ENCODE peak calls at places on chromosomes 1 and 21, in eight cellular contexts. Q is upper lobe of right lung; B is Peyer's patch; P is colonic mucosa; L is neural progenitor cell; G is CD8-positive, alpha-beta T cell; T is RWPE2; D is endodermal cell. Z is an unnamed sample. For H3K36me3, the result is how much of the 10 kb centered on the place peaks cover.

GRCh38 chr1:39394598-39394997 is 96.8 kb upstream of the BMP8A start:
- DNase-seq in L (no peak), P (peak), D (peak), Q (no peak), G (no peak), T (no peak), B (no peak), Z (no peak)

GRCh38 chr1:1355376-1355775 is 3.0 kb downstream of the MXRA8 start:
- DNase-seq in B (no peak), G (no peak), T (peak), D (peak), Q (no peak), P (no peak), L (peak), Z (no peak)

GRCh38 chr1:58885998-58886397 is 102.2 kb upstream of the JUN start:
- DNase-seq in G (peak), L (no peak), B (no peak), P (peak), D (no peak), Q (no peak), T (no peak), Z (no peak)

GRCh38 chr1:18929686-18930085 is 26.8 kb downstream of the IFFO2 start:
- DNase-seq in D (no peak), B (no peak), Q (no peak), L (no peak), T (no peak), P (no peak), G (no peak), Z (no peak)

GRCh38 chr1:155070721-155071556 is 7.4 kb downstream of the EFNA4 start:
- DNase-seq in D (peak), G (peak), L (peak), T (peak), Q (peak), P (peak), B (peak), Z (peak)

GRCh38 chr1:160818207-160818935 is 22.4 kb downstream of the LY9 start:
- DNase-seq in G (no peak), D (no peak), Q (no peak), T (no peak), P (no peak), B (no peak), L (no peak), Z (no peak)

GRCh38 chr1:20626524-20626923 is 6.7 kb upstream of the PINK1 start:
- DNase-seq in B (no peak), D (no peak), Q (no peak), P (no peak), L (no peak), G (no peak), T (no peak), Z (no peak)

GRCh38 chr21:42199488-42200463 is 19.2 kb upstream of the ABCG1 start:
- DNase-seq in T (no peak), G (no peak), Q (peak), L (no peak), P (no peak), D (peak), B (peak), Z (no peak)

GRCh38 chr1:43636006-43636641 is 13.8 kb upstream of the KDM4A start:
- DNase-seq in T (no peak), L (no peak), B (no peak), D (no peak), G (no peak), Q (no peak), P (no peak), Z (no peak)

GRCh38 chr1:24118410-24119242 is 6.7 kb upstream of the MYOM3 start:
- DNase-seq in D (no peak), B (peak), L (no peak), T (no peak), G (no peak), P (peak), Q (peak), Z (no peak)

GRCh38 chr21:35976929-35977328 is 83.4 kb downstream of the SETD4 start:
- DNase-seq in P (no peak), L (no peak), G (no peak), T (no peak), B (no peak), Q (no peak), D (no peak), Z (no peak)

GRCh38 chr1:172272087-172272486 is 148.4 kb upstream of the C1orf105 start:
- DNase-seq in P (no peak), Q (no peak), T (no peak), L (no peak), G (no peak), B (no peak), D (no peak), Z (no peak)

GRCh38 chr21:27581168-27581567 is 614.3 kb upstream of the ADAMTS5 start:
- DNase-seq in G (no peak), D (no peak), T (no peak), B (no peak), P (no peak), Q (no peak), L (no peak), Z (no peak)

GRCh38 chr1:21439345-21439720 is 604 bp upstream of the NBPF3 start:
- DNase-seq in L (no peak), D (no peak), G (no peak), B (no peak), P (no peak), Q (no peak), T (no peak), Z (no peak)

GRCh38 chr1:244231572-244232315 is 180.7 kb downstream of the ZBTB18 start:
- DNase-seq in T (no peak), B (no peak), G (no peak), Q (no peak), L (peak), D (peak), P (no peak), Z (no peak)

GRCh38 chr1:185477638-185478216 is 160.7 kb upstream of the IVNS1ABP start:
- DNase-seq in T (no peak), Q (no peak), L (no peak), D (no peak), P (peak), G (no peak), B (no peak), Z (no peak)

GRCh38 chr21:28487455-28488070 is 505.1 kb downstream of the LTN1 start:
- DNase-seq in D (no peak), B (no peak), Q (no peak), L (no peak), T (no peak), P (no peak), G (no peak), Z (no peak)

GRCh38 chr21:29721964-29722363 is 217.8 kb downstream of the GRIK1 start:
- DNase-seq in D (no peak), B (no peak), Q (no peak), T (no peak), L (no peak), P (no peak), G (no peak), Z (no peak)

GRCh38 chr1:170765712-170766330 is 101.9 kb downstream of the PRRX1 start:
- DNase-seq in G (no peak), L (peak), T (no peak), B (no peak), P (no peak), Q (no peak), D (no peak), Z (no peak)

GRCh38 chr1:226872455-226872854 is 2.0 kb downstream of the PSEN2 start:
- DNase-seq in D (peak), L (no peak), T (no peak), G (no peak), Q (no peak), B (no peak), P (peak), Z (no peak)

GRCh38 chr1:77416692-77417450 is 135.1 kb downstream of the AK5 start:
- DNase-seq in L (peak), D (no peak), Q (no peak), B (no peak), P (no peak), T (no peak), G (no peak), Z (no peak)
- TF ChIP-seq CTCF in L (peak), D (peak), Q (peak), B (no peak), P (peak), T (peak), G (no peak), Z (peak)

DNA sequence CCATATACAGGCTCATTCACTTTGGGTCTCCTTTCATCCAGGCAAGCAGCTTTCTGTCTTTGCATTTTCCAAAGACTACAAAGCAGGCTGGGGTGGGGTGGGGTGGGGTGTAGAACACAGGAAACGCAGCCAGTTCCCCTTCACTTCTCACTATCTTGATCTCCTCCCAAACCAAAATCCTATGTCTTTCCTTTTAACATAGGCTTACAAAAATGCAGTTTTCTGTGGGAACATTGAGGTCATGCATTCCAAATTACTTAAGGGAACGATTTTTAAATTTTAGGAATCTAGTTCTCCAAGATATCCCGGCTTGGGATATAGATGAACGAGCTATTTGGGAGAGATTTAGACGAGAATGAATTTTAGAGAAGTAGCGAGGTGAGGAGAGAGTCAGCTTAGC is 948 bp upstream of the STX12 start:
- DNase-seq in G (no peak), D (no peak), B (no peak), T (no peak), Q (no peak), L (no peak), P (no peak), Z (no peak)
- H3K4me3 ChIP-seq in G (peak), D (no peak), B (peak), T (no peak), Q (peak), L (no peak), P (no peak), Z (peak)

GRCh38 chr1:92837062-92837461 is 5.2 kb downstream of the RPL5 start:
- DNase-seq in L (no peak), B (no peak), G (no peak), D (no peak), T (no peak), P (no peak), Q (no peak), Z (no peak)
- H3K36me3 ChIP-seq in L (half or more), B (half or more), G (half or more), D (half or more), T (half or more), P (under half), Q (half or more), Z (under half)

DNA sequence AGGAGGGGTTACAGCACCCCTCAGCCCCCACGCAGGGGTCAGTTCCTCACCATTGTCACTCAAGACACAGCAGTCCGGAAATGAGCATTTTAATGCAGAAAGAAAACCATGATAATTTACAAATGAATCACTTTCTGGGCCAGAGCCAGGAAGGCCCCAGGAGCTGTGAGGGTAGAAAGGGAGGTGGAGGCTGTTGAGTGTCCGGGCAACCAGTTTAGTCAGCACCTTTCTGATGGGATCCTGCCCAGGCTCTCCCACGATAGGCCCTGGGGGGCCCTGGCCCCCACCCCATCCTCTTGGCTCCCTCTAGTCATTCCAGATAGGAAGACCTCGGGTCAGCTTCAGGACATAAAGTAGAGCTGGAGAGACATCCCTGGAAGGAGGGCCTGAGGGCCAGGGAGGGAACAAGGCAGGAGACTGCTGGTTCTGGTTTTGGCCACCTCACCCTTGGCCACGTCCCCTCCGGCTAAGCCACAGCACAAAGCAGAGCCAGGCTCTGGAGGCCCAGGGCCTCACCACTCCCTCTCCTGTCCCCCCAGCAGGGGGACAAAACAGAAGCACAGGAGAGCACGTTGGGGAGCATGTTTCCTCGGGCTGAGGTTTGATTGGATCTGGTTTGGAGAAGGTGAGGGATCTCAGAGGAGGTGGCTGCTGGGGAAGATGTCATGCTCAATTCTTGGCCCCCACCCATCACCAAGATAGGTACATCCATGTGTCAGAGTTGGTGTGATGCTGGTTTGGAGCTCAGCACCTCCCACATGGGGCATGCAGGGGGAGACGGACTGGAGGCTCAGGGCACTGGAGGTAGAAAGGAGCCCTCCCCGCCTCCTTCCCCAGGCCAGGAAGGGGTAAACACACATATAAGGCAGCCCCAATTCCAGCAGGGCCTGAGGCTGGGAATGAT is 20.6 kb downstream of the ETNK2 start:
- DNase-seq in G (no peak), P (no peak), Q (no peak), L (no peak), D (no peak), T (peak), B (no peak), Z (no peak)
- TF ChIP-seq CTCF in G (no peak), P (no peak), Q (no peak), L (no peak), D (peak), T (no peak), B (no peak), Z (no peak)

DNA sequence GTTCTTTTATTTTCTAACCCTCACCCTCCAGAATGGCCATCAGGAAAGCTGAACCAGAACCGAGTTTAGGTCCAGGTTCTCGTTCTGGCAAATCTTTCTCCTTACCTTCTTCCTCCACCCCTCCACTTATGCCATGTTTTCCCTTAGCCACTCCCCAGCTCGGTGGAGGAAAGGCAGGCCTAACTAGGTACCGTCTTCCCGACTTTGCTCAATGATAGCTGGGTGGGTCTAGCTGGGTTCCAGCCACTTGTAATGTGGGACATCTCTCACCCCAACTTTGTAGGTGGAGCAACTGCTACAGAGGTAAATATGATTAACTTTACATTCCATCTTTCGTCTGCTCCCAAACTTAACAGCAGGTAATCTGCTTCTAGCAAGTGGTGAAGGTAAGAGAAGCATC is 646 bp downstream of the BNIPL start:
- DNase-seq in Q (no peak), D (no peak), T (no peak), B (no peak), P (no peak), G (no peak), L (no peak), Z (no peak)
- H3K4me3 ChIP-seq in Q (no peak), D (no peak), T (no peak), B (no peak), P (no peak), G (no peak), L (no peak), Z (no peak)

GRCh38 chr1:200901796-200902444 is 7.2 kb downstream of the INAVA start:
- DNase-seq in P (no peak), B (no peak), G (no peak), L (no peak), Q (no peak), D (no peak), T (no peak), Z (no peak)
- H3K36me3 ChIP-seq in P (under half), B (half or more), G (under half), L (under half), Q (under half), D (under half), T (half or more), Z (under half)

DNA sequence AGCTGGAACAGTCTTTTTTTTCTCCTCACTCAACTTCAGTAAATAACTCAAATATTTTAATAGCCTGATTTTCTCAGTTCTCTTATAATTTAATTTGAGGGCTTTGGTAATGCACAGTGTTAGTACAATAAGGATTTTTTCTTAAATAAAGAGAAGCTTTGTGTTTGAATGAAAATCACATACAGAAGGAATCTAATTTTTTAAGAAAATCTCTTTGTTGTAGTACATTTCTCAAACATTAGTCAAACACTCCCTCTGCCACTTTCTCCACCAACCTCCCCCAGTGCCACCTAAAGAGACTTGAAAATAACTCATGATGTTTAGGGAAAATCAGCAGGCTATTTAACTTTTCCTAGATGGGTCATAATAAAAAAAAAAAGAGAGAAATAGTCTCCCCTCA is 42.3 kb upstream of the ACP6 start:
- DNase-seq in L (no peak), T (no peak), G (no peak), B (no peak), D (no peak), P (no peak), Q (no peak), Z (no peak)
- TF ChIP-seq CTCF in L (no peak), T (no peak), G (no peak), B (no peak), D (no peak), P (no peak), Q (no peak), Z (no peak)

DNA sequence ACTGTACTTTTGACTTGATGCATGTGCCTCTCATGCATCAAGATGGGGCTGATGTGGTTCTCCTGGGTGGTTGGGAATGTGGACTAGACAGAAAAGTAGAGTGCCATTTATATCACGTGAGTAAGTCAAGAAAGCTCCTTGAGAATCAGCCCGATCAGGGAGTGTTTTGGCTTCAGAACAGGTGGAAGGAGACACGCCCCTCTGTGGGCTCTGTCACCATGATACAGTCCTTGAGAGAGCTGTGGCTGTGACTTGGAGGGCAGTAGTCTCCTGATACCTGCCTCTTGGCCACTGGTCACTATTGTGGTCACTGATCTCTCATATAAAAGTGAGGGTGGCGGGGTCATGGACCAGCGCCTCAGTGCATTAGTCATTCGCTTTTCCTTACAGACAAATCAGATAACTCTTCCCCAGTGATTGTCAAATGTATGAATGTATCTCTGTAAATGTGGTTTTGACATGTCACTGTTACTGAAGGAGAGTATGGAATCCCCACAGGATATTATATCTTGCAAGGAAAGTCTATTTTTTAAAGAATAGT is 8.9 kb upstream of the C4BPB start:
- DNase-seq in T (no peak), G (no peak), B (no peak), Q (no peak), D (no peak), P (no peak), L (no peak), Z (no peak)
- H3K4me3 ChIP-seq in T (no peak), G (no peak), B (no peak), Q (no peak), D (no peak), P (no peak), L (no peak), Z (no peak)

Z was measured in GM06990.